ENCODE peak calls at places on chromosomes 11 and 22, in eight cellular contexts. One of them, this sample, is unnamed.

GRCh38 chr11:102940714-102941588 is 14.6 kb downstream of the MMP13 start:
- DNase-seq in bronchial epithelial cell: peak
- DNase-seq in transverse colon: peak
- DNase-seq in GM23338: peak
- DNase-seq in cardiac fibroblast: peak
- DNase-seq in prostate gland: peak
- DNase-seq in fibroblast of pulmonary artery: peak
- DNase-seq in fibroblast of mammary gland: peak
- DNase-seq in this sample: peak

GRCh38 chr11:91158901-91159537 is 936.2 kb upstream of the CHORDC1 start:
- DNase-seq in prostate gland: no peak
- DNase-seq in GM23338: no peak
- DNase-seq in bronchial epithelial cell: peak
- DNase-seq in transverse colon: no peak
- DNase-seq in fibroblast of pulmonary artery: peak
- DNase-seq in cardiac fibroblast: peak
- DNase-seq in fibroblast of mammary gland: peak
- DNase-seq in this sample: no peak

GRCh38 chr11:117824571-117825537 is at the start of gene FXYD2:
- DNase-seq in bronchial epithelial cell: peak
- DNase-seq in transverse colon: peak
- DNase-seq in GM23338: no peak
- DNase-seq in cardiac fibroblast: no peak
- DNase-seq in fibroblast of pulmonary artery: peak
- DNase-seq in prostate gland: no peak
- DNase-seq in fibroblast of mammary gland: peak
- DNase-seq in this sample: no peak

GRCh38 chr11:29490951-29491350 is 525.9 kb downstream of the KCNA4 start:
- DNase-seq in bronchial epithelial cell: no peak
- DNase-seq in fibroblast of pulmonary artery: no peak
- DNase-seq in fibroblast of mammary gland: no peak
- DNase-seq in GM23338: no peak
- DNase-seq in cardiac fibroblast: no peak
- DNase-seq in prostate gland: no peak
- DNase-seq in transverse colon: no peak
- DNase-seq in this sample: no peak

GRCh38 chr11:130825621-130826020 is 90.7 kb downstream of the SNX19 start:
- DNase-seq in prostate gland: no peak
- DNase-seq in fibroblast of pulmonary artery: no peak
- DNase-seq in bronchial epithelial cell: no peak
- DNase-seq in fibroblast of mammary gland: no peak
- DNase-seq in transverse colon: no peak
- DNase-seq in cardiac fibroblast: no peak
- DNase-seq in GM23338: no peak
- DNase-seq in this sample: no peak

GRCh38 chr22:25698986-25699385 is 43.0 kb upstream of the MYO18B start:
- DNase-seq in prostate gland: no peak
- DNase-seq in bronchial epithelial cell: no peak
- DNase-seq in GM23338: no peak
- DNase-seq in cardiac fibroblast: no peak
- DNase-seq in fibroblast of pulmonary artery: no peak
- DNase-seq in fibroblast of mammary gland: no peak
- DNase-seq in transverse colon: no peak
- DNase-seq in this sample: no peak

GRCh38 chr11:35427158-35427557 is 7.8 kb upstream of the SLC1A2 start:
- DNase-seq in bronchial epithelial cell: no peak
- DNase-seq in GM23338: no peak
- DNase-seq in fibroblast of mammary gland: peak
- DNase-seq in fibroblast of pulmonary artery: peak
- DNase-seq in prostate gland: peak
- DNase-seq in cardiac fibroblast: peak
- DNase-seq in transverse colon: no peak
- DNase-seq in this sample: no peak

GRCh38 chr11:12800032-12800671 is 125.9 kb downstream of the TEAD1 start:
- DNase-seq in transverse colon: peak
- DNase-seq in fibroblast of mammary gland: peak
- DNase-seq in cardiac fibroblast: peak
- DNase-seq in bronchial epithelial cell: peak
- DNase-seq in prostate gland: peak
- DNase-seq in GM23338: peak
- DNase-seq in fibroblast of pulmonary artery: peak
- DNase-seq in this sample: peak

GRCh38 chr11:113001709-113002108 is 40.5 kb downstream of the NCAM1 start:
- DNase-seq in fibroblast of mammary gland: no peak
- DNase-seq in bronchial epithelial cell: no peak
- DNase-seq in cardiac fibroblast: no peak
- DNase-seq in transverse colon: no peak
- DNase-seq in GM23338: no peak
- DNase-seq in prostate gland: no peak
- DNase-seq in fibroblast of pulmonary artery: no peak
- DNase-seq in this sample: no peak

GRCh38 chr22:48954781-48955311 is 872.8 kb downstream of the BRD1 start:
- DNase-seq in transverse colon: peak
- DNase-seq in prostate gland: peak
- DNase-seq in GM23338: no peak
- DNase-seq in cardiac fibroblast: no peak
- DNase-seq in fibroblast of mammary gland: no peak
- DNase-seq in bronchial epithelial cell: no peak
- DNase-seq in fibroblast of pulmonary artery: no peak
- DNase-seq in this sample: no peak

GRCh38 chr11:6249822-6250555 is 9.6 kb upstream of the CCKBR start:
- DNase-seq in prostate gland: no peak
- DNase-seq in fibroblast of pulmonary artery: peak
- DNase-seq in fibroblast of mammary gland: peak
- DNase-seq in bronchial epithelial cell: peak
- DNase-seq in cardiac fibroblast: peak
- DNase-seq in transverse colon: peak
- DNase-seq in GM23338: no peak
- DNase-seq in this sample: peak

GRCh38 chr11:111049131-111049530 is 196.4 kb upstream of the POU2AF2 start:
- DNase-seq in fibroblast of mammary gland: no peak
- DNase-seq in prostate gland: no peak
- DNase-seq in fibroblast of pulmonary artery: no peak
- DNase-seq in transverse colon: no peak
- DNase-seq in bronchial epithelial cell: no peak
- DNase-seq in GM23338: no peak
- DNase-seq in cardiac fibroblast: no peak
- DNase-seq in this sample: no peak

GRCh38 chr22:25364736-25365241 is 145.3 kb downstream of the CRYBB2 start:
- DNase-seq in transverse colon: peak
- DNase-seq in GM23338: no peak
- DNase-seq in bronchial epithelial cell: no peak
- DNase-seq in cardiac fibroblast: no peak
- DNase-seq in prostate gland: no peak
- DNase-seq in fibroblast of mammary gland: no peak
- DNase-seq in fibroblast of pulmonary artery: no peak
- DNase-seq in this sample: no peak

GRCh38 chr11:69153661-69154060 is 2.1 kb upstream of the SMIM38 start:
- DNase-seq in fibroblast of pulmonary artery: no peak
- DNase-seq in GM23338: no peak
- DNase-seq in cardiac fibroblast: peak
- DNase-seq in prostate gland: no peak
- DNase-seq in bronchial epithelial cell: no peak
- DNase-seq in transverse colon: no peak
- DNase-seq in fibroblast of mammary gland: peak
- DNase-seq in this sample: no peak

GRCh38 chr11:91272089-91272488 is 952.5 kb upstream of the FAT3 start:
- DNase-seq in bronchial epithelial cell: no peak
- DNase-seq in prostate gland: no peak
- DNase-seq in GM23338: no peak
- DNase-seq in fibroblast of mammary gland: no peak
- DNase-seq in cardiac fibroblast: no peak
- DNase-seq in fibroblast of pulmonary artery: no peak
- DNase-seq in transverse colon: no peak
- DNase-seq in this sample: no peak

GRCh38 chr11:48013269-48013901 is 33.0 kb downstream of the PTPRJ start:
- DNase-seq in prostate gland: peak
- DNase-seq in transverse colon: peak
- DNase-seq in cardiac fibroblast: peak
- DNase-seq in fibroblast of mammary gland: no peak
- DNase-seq in GM23338: no peak
- DNase-seq in bronchial epithelial cell: peak
- DNase-seq in fibroblast of pulmonary artery: peak
- DNase-seq in this sample: no peak

GRCh38 chr22:19959043-19959586 is 17.5 kb upstream of the TXNRD2 start:
- DNase-seq in cardiac fibroblast: peak
- DNase-seq in fibroblast of mammary gland: peak
- DNase-seq in bronchial epithelial cell: peak
- DNase-seq in prostate gland: peak
- DNase-seq in fibroblast of pulmonary artery: peak
- DNase-seq in transverse colon: peak
- DNase-seq in GM23338: peak
- DNase-seq in this sample: no peak
- H3K4me3 ChIP-seq in cardiac fibroblast: no peak
- H3K4me3 ChIP-seq in fibroblast of mammary gland: peak
- H3K4me3 ChIP-seq in bronchial epithelial cell: peak
- H3K4me3 ChIP-seq in prostate gland: peak
- H3K4me3 ChIP-seq in fibroblast of pulmonary artery: peak
- H3K4me3 ChIP-seq in transverse colon: peak
- H3K4me3 ChIP-seq in GM23338: peak
- H3K4me3 ChIP-seq in this sample: peak

GRCh38 chr22:45863981-45864751 is 112.8 kb downstream of the WNT7B start:
- DNase-seq in bronchial epithelial cell: peak
- DNase-seq in transverse colon: peak
- DNase-seq in fibroblast of pulmonary artery: peak
- DNase-seq in fibroblast of mammary gland: peak
- DNase-seq in prostate gland: peak
- DNase-seq in cardiac fibroblast: peak
- DNase-seq in GM23338: peak
- DNase-seq in this sample: no peak
- TF ChIP-seq CTCF in bronchial epithelial cell: peak
- TF ChIP-seq CTCF in transverse colon: peak
- TF ChIP-seq CTCF in fibroblast of pulmonary artery: peak
- TF ChIP-seq CTCF in fibroblast of mammary gland: peak
- TF ChIP-seq CTCF in prostate gland: peak
- TF ChIP-seq CTCF in cardiac fibroblast: peak
- TF ChIP-seq CTCF in GM23338: peak
- TF ChIP-seq CTCF in this sample: peak

GRCh38 chr11:78349614-78350013 is 68.0 kb downstream of the GAB2 start:
- DNase-seq in fibroblast of pulmonary artery: peak
- DNase-seq in cardiac fibroblast: no peak
- DNase-seq in transverse colon: no peak
- DNase-seq in fibroblast of mammary gland: peak
- DNase-seq in GM23338: no peak
- DNase-seq in bronchial epithelial cell: no peak
- DNase-seq in prostate gland: no peak
- DNase-seq in this sample: no peak

GRCh38 chr11:78351193-78351592 is 66.4 kb downstream of the GAB2 start:
- DNase-seq in fibroblast of mammary gland: no peak
- DNase-seq in cardiac fibroblast: no peak
- DNase-seq in GM23338: peak
- DNase-seq in prostate gland: no peak
- DNase-seq in fibroblast of pulmonary artery: no peak
- DNase-seq in bronchial epithelial cell: no peak
- DNase-seq in transverse colon: no peak
- DNase-seq in this sample: no peak

GRCh38 chr11:78350646-78351165 is 66.9 kb downstream of the GAB2 start:
- DNase-seq in GM23338: no peak
- DNase-seq in prostate gland: no peak
- DNase-seq in transverse colon: no peak
- DNase-seq in bronchial epithelial cell: no peak
- DNase-seq in fibroblast of mammary gland: peak
- DNase-seq in cardiac fibroblast: peak
- DNase-seq in fibroblast of pulmonary artery: peak
- DNase-seq in this sample: no peak

GRCh38 chr11:78349114-78349513 is 68.5 kb downstream of the GAB2 start:
- DNase-seq in transverse colon: no peak
- DNase-seq in fibroblast of pulmonary artery: no peak
- DNase-seq in GM23338: no peak
- DNase-seq in prostate gland: no peak
- DNase-seq in bronchial epithelial cell: no peak
- DNase-seq in fibroblast of mammary gland: no peak
- DNase-seq in cardiac fibroblast: no peak
- DNase-seq in this sample: no peak

DNA sequence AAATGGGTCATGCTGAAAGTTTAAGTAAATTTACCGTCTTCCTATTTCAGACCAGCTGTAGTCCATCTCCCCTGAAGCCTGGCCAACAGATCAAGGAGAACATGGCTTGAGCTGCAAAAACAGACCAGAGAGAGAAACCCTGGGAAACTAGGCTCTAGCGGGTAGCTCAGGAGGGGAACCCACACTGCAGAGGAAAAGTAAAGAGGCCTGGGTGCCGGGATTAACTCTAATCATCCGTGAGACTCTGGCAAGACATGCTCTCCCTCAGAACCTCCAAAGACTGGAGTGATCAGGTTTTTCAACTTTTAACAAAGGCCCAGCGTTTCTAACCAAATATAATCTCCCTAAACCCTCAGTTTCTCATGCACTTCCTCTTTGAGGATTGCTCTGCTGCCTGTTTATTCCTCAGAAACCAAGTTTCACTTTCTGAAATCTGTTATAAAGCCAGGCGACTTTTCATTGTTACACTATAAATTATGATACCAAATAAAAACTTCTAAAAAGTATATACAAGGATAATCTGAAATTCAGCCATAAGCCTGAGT is 67.4 kb downstream of the GAB2 start:
- DNase-seq in transverse colon: peak
- DNase-seq in bronchial epithelial cell: no peak
- DNase-seq in cardiac fibroblast: peak
- DNase-seq in prostate gland: no peak
- DNase-seq in fibroblast of pulmonary artery: peak
- DNase-seq in GM23338: peak
- DNase-seq in fibroblast of mammary gland: peak
- DNase-seq in this sample: peak
- H3K4me3 ChIP-seq in transverse colon: peak
- H3K4me3 ChIP-seq in bronchial epithelial cell: no peak
- H3K4me3 ChIP-seq in cardiac fibroblast: peak
- H3K4me3 ChIP-seq in prostate gland: no peak
- H3K4me3 ChIP-seq in fibroblast of pulmonary artery: peak
- H3K4me3 ChIP-seq in GM23338: no peak
- H3K4me3 ChIP-seq in fibroblast of mammary gland: no peak
- H3K4me3 ChIP-seq in this sample: no peak

GRCh38 chr11:33371049-33371448 is 113.9 kb downstream of the HIPK3 start:
- DNase-seq in prostate gland: no peak
- DNase-seq in bronchial epithelial cell: no peak
- DNase-seq in cardiac fibroblast: no peak
- DNase-seq in transverse colon: no peak
- DNase-seq in fibroblast of mammary gland: no peak
- DNase-seq in fibroblast of pulmonary artery: no peak
- DNase-seq in GM23338: no peak
- DNase-seq in this sample: no peak
- TF ChIP-seq CTCF in prostate gland: no peak
- TF ChIP-seq CTCF in bronchial epithelial cell: no peak
- TF ChIP-seq CTCF in cardiac fibroblast: no peak
- TF ChIP-seq CTCF in transverse colon: no peak
- TF ChIP-seq CTCF in fibroblast of mammary gland: no peak
- TF ChIP-seq CTCF in fibroblast of pulmonary artery: no peak
- TF ChIP-seq CTCF in GM23338: peak
- TF ChIP-seq CTCF in this sample: no peak

GRCh38 chr11:2760196-2760871 is 60.5 kb upstream of the KCNQ1OT1 start:
- DNase-seq in fibroblast of pulmonary artery: no peak
- DNase-seq in bronchial epithelial cell: no peak
- DNase-seq in GM23338: no peak
- DNase-seq in cardiac fibroblast: no peak
- DNase-seq in transverse colon: peak
- DNase-seq in prostate gland: no peak
- DNase-seq in fibroblast of mammary gland: no peak
- DNase-seq in this sample: no peak
- H3K4me3 ChIP-seq in fibroblast of pulmonary artery: no peak
- H3K4me3 ChIP-seq in bronchial epithelial cell: no peak
- H3K4me3 ChIP-seq in GM23338: no peak
- H3K4me3 ChIP-seq in cardiac fibroblast: no peak
- H3K4me3 ChIP-seq in transverse colon: no peak
- H3K4me3 ChIP-seq in prostate gland: no peak
- H3K4me3 ChIP-seq in fibroblast of mammary gland: no peak
- H3K4me3 ChIP-seq in this sample: no peak